ENCODE peak calls at places on chromosomes 16 and 17, in nine cellular contexts. C is T follicular helper cell; E is NCI-H1048; T is BE2C; X is AG09319; Q is glomerular endothelial cell; Z is activated CD4-positive, alpha-beta memory T cell treated with anti-CD3 and anti-CD28 coated beads for 36 hours; V is substantia nigra; M is progenitor cell of endocrine pancreas. A is an unnamed sample.

GRCh38 chr17:75995385-75995925 is 5.2 kb upstream of the CDK3 start:
- DNase-seq in C (no peak), E (no peak), T (no peak), X (no peak), Q (no peak), Z (no peak), V (no peak), M (no peak), A (no peak)

GRCh38 chr17:80109713-80110446 is 8.5 kb downstream of the GAA start:
- DNase-seq in C (no peak), E (no peak), T (no peak), X (no peak), Q (no peak), Z (no peak), V (no peak), M (no peak), A (no peak)

GRCh38 chr17:17363638-17364337 is 60.6 kb downstream of the NT5M start:
- DNase-seq in C (no peak), E (no peak), T (no peak), X (no peak), Q (no peak), Z (no peak), V (no peak), M (no peak), A (no peak)

GRCh38 chr17:39576187-39576586 is 31.5 kb downstream of the NEUROD2 start:
- DNase-seq in C (no peak), E (no peak), T (peak), X (no peak), Q (no peak), Z (peak), V (no peak), M (no peak), A (no peak)

GRCh38 chr17:21140911-21141310 is 14.1 kb downstream of the DHRS7B start:
- DNase-seq in C (no peak), E (no peak), T (no peak), X (no peak), Q (no peak), Z (no peak), V (no peak), M (no peak), A (no peak)

GRCh38 chr16:67388191-67388590 is 5.1 kb downstream of the TPPP3 start:
- DNase-seq in C (no peak), E (no peak), T (no peak), X (no peak), Q (no peak), Z (no peak), V (no peak), M (no peak), A (no peak)

GRCh38 chr17:21194688-21195087 is 19.3 kb downstream of the TMEM11 start:
- DNase-seq in C (no peak), E (no peak), T (peak), X (peak), Q (no peak), Z (no peak), V (no peak), M (no peak), A (peak)

GRCh38 chr16:53991181-53992056 is 287.5 kb downstream of the FTO start:
- DNase-seq in C (no peak), E (no peak), T (no peak), X (no peak), Q (no peak), Z (no peak), V (no peak), M (no peak), A (peak)

GRCh38 chr17:50842506-50843149 is 7.2 kb downstream of the WFIKKN2 start:
- DNase-seq in C (no peak), E (no peak), T (no peak), X (no peak), Q (no peak), Z (no peak), V (no peak), M (no peak), A (no peak)

GRCh38 chr17:76197911-76198310 is 42.4 kb downstream of the RNF157 start:
- DNase-seq in C (no peak), E (no peak), T (peak), X (no peak), Q (no peak), Z (no peak), V (no peak), M (no peak), A (no peak)

GRCh38 chr17:75488693-75489510 is 26.4 kb downstream of the CASKIN2 start:
- DNase-seq in C (no peak), E (no peak), T (no peak), X (no peak), Q (no peak), Z (no peak), V (no peak), M (no peak), A (no peak)

GRCh38 chr17:29929006-29929543 is 953 bp downstream of the SSH2 start:
- DNase-seq in C (no peak), E (no peak), T (peak), X (no peak), Q (peak), Z (peak), V (no peak), M (no peak), A (no peak)

GRCh38 chr17:10999484-10999883 is 161.6 kb upstream of the PIRT start:
- DNase-seq in C (no peak), E (no peak), T (no peak), X (no peak), Q (no peak), Z (no peak), V (no peak), M (no peak), A (no peak)

GRCh38 chr16:56789360-56789759 is 59.4 kb downstream of the NUP93 start:
- DNase-seq in C (no peak), E (no peak), T (peak), X (no peak), Q (no peak), Z (peak), V (peak), M (no peak), A (no peak)

GRCh38 chr17:1164935-1165556 is 14.7 kb downstream of the ABR start:
- DNase-seq in C (no peak), E (no peak), T (no peak), X (no peak), Q (no peak), Z (no peak), V (no peak), M (no peak), A (no peak)

GRCh38 chr16:3579776-3580175 is 2.6 kb upstream of the NLRC3 start:
- DNase-seq in C (no peak), E (no peak), T (no peak), X (no peak), Q (no peak), Z (no peak), V (no peak), M (no peak), A (no peak)

GRCh38 chr17:5785867-5786509 is 201.7 kb upstream of the NLRP1 start:
- DNase-seq in C (no peak), E (no peak), T (no peak), X (no peak), Q (no peak), Z (no peak), V (no peak), M (no peak), A (peak)

GRCh38 chr16:78763821-78764440 is 664.5 kb downstream of the WWOX start:
- DNase-seq in C (no peak), E (no peak), T (no peak), X (no peak), Q (no peak), Z (no peak), V (no peak), M (no peak), A (no peak)

GRCh38 chr17:28279411-28279810 is 39.6 kb upstream of the TMEM97 start:
- DNase-seq in C (no peak), E (no peak), T (no peak), X (no peak), Q (no peak), Z (no peak), V (no peak), M (no peak), A (no peak)

GRCh38 chr16:57297856-57298255 is 13.4 kb upstream of the PLLP start:
- DNase-seq in C (peak), E (no peak), T (no peak), X (no peak), Q (no peak), Z (peak), V (no peak), M (no peak), A (no peak)

GRCh38 chr17:43588121-43588520 is 42.0 kb upstream of the ETV4 start:
- DNase-seq in C (no peak), E (no peak), T (no peak), X (no peak), Q (no peak), Z (no peak), V (no peak), M (no peak), A (no peak)

GRCh38 chr16:72317378-72317777 is 145.4 kb upstream of the PMFBP1 start:
- DNase-seq in C (no peak), E (no peak), T (no peak), X (no peak), Q (no peak), Z (no peak), V (no peak), M (no peak), A (peak)

GRCh38 chr16:29857133-29857760 is 5.8 kb downstream of the CDIPT start:
- DNase-seq in C (no peak), E (no peak), T (no peak), X (peak), Q (no peak), Z (no peak), V (no peak), M (no peak), A (peak)

GRCh38 chr16:11303405-11304138 is 22.4 kb upstream of the PRM1 start:
- DNase-seq in C (no peak), E (no peak), T (peak), X (no peak), Q (no peak), Z (no peak), V (no peak), M (no peak), A (no peak)

GRCh38 chr16:47387026-47387734 is 73.7 kb downstream of the ITFG1 start:
- DNase-seq in C (no peak), E (no peak), T (no peak), X (no peak), Q (no peak), Z (no peak), V (no peak), M (no peak), A (no peak)

GRCh38 chr16:2963074-2963610 is 933 bp upstream of the KREMEN2 start:
- DNase-seq in C (no peak), E (no peak), T (no peak), X (no peak), Q (no peak), Z (no peak), V (no peak), M (no peak), A (no peak)

GRCh38 chr17:21007646-21008045 is 35.2 kb downstream of the USP22 start:
- DNase-seq in C (no peak), E (no peak), T (no peak), X (no peak), Q (no peak), Z (no peak), V (no peak), M (no peak), A (no peak)

GRCh38 chr17:13421581-13421980 is 180.1 kb downstream of the HS3ST3A1 start:
- DNase-seq in C (no peak), E (no peak), T (no peak), X (no peak), Q (no peak), Z (no peak), V (no peak), M (no peak), A (no peak)

GRCh38 chr17:17506893-17507464 is 10.8 kb upstream of the RASD1 start:
- DNase-seq in C (no peak), E (no peak), T (no peak), X (no peak), Q (no peak), Z (no peak), V (no peak), M (no peak), A (no peak)

GRCh38 chr17:47225436-47225858 is 16.3 kb downstream of the MYL4 start:
- DNase-seq in C (no peak), E (no peak), T (peak), X (no peak), Q (peak), Z (no peak), V (no peak), M (no peak), A (peak)

GRCh38 chr17:50149425-50150353 is 788 bp downstream of the PPP1R9B start:
- DNase-seq in C (peak), E (no peak), T (peak), X (no peak), Q (no peak), Z (peak), V (peak), M (peak), A (no peak)

GRCh38 chr17:47785538-47786123 is 36.0 kb downstream of the OSBPL7 start:
- DNase-seq in C (no peak), E (no peak), T (no peak), X (no peak), Q (no peak), Z (peak), V (no peak), M (peak), A (no peak)

GRCh38 chr17:55384833-55385232 is 36.8 kb downstream of the MMD start:
- DNase-seq in C (no peak), E (no peak), T (no peak), X (no peak), Q (no peak), Z (no peak), V (no peak), M (no peak), A (no peak)

GRCh38 chr16:72198641-72199250 is 26.8 kb upstream of the PMFBP1 start:
- DNase-seq in C (no peak), E (no peak), T (peak), X (no peak), Q (no peak), Z (no peak), V (no peak), M (no peak), A (no peak)

GRCh38 chr16:83947642-83948234 is 5.3 kb upstream of the OSGIN1 start:
- DNase-seq in C (no peak), E (no peak), T (no peak), X (no peak), Q (no peak), Z (no peak), V (no peak), M (no peak), A (no peak)

GRCh38 chr17:64507418-64507766 is 615 bp downstream of the CEP95 start:
- DNase-seq in C (peak), E (peak), T (peak), X (no peak), Q (no peak), Z (peak), V (no peak), M (no peak), A (peak)